ENCODE peak calls at places on chromosomes 11 and 22, in nine cellular contexts. N is GM23248, U is OCI-LY7, V is HCT116, H is PC-3, M is hepatocyte, S is neural progenitor cell, K is SK-N-SH, F is MM.1S. G is an unnamed sample.

GRCh38 chr22:20979243-20979809 is 2.8 kb upstream of the LZTR1 start:
- DNase-seq in N (peak), U (no peak), V (no peak), H (no peak), M (peak), S (peak), K (peak), F (no peak), G (peak)

GRCh38 chr11:59918987-59919589 is 19.1 kb upstream of the OOSP1 start:
- DNase-seq in N (peak), U (peak), V (peak), H (peak), M (peak), S (peak), K (peak), F (peak), G (peak)

GRCh38 chr22:21945453-21946261 is 7.0 kb downstream of the PPM1F start:
- DNase-seq in N (no peak), U (no peak), V (no peak), H (no peak), M (no peak), S (no peak), K (no peak), F (no peak), G (no peak)

GRCh38 chr11:48141475-48142100 is 75.0 kb upstream of the OR4B1 start:
- DNase-seq in N (peak), U (no peak), V (no peak), H (peak), M (no peak), S (no peak), K (no peak), F (no peak), G (no peak)

GRCh38 chr11:13258855-13259254 is 18.7 kb upstream of the BMAL1 start:
- DNase-seq in N (no peak), U (no peak), V (no peak), H (no peak), M (no peak), S (no peak), K (no peak), F (no peak), G (peak)

GRCh38 chr11:31799036-31799793 is 11.9 kb downstream of the PAX6 start:
- DNase-seq in N (no peak), U (no peak), V (no peak), H (no peak), M (no peak), S (peak), K (peak), F (peak), G (peak)

GRCh38 chr22:50105529-50106100 is 15.8 kb downstream of the MOV10L1 start:
- DNase-seq in N (no peak), U (peak), V (no peak), H (no peak), M (no peak), S (no peak), K (no peak), F (peak), G (no peak)

GRCh38 chr11:75547617-75548054 is 14.4 kb upstream of the SERPINH1 start:
- DNase-seq in N (peak), U (peak), V (no peak), H (peak), M (peak), S (peak), K (peak), F (peak), G (peak)

GRCh38 chr22:22721681-22722309 is 77.4 kb downstream of the GGTLC2 start:
- DNase-seq in N (peak), U (no peak), V (no peak), H (peak), M (peak), S (no peak), K (no peak), F (no peak), G (no peak)

GRCh38 chr11:121727942-121728341 is 275.2 kb upstream of the SORL1-AS1 start:
- DNase-seq in N (no peak), U (no peak), V (no peak), H (no peak), M (no peak), S (no peak), K (no peak), F (no peak), G (no peak)

GRCh38 chr22:32820131-32820882 is 18.8 kb downstream of the TIMP3 start:
- DNase-seq in N (peak), U (no peak), V (no peak), H (no peak), M (no peak), S (no peak), K (no peak), F (no peak), G (no peak)

GRCh38 chr11:117256573-117256972 is 24.1 kb downstream of the RNF214 start:
- DNase-seq in N (peak), U (no peak), V (no peak), H (peak), M (no peak), S (no peak), K (no peak), F (no peak), G (no peak)

GRCh38 chr11:1119282-1120146 is 38.2 kb upstream of the MUC5AC start:
- DNase-seq in N (no peak), U (no peak), V (no peak), H (no peak), M (no peak), S (no peak), K (peak), F (no peak), G (no peak)

GRCh38 chr11:1123970-1124369 is 33.8 kb upstream of the MUC5AC start:
- DNase-seq in N (no peak), U (no peak), V (no peak), H (no peak), M (no peak), S (no peak), K (no peak), F (no peak), G (no peak)

GRCh38 chr11:1120532-1121342 is 37.0 kb upstream of the MUC5AC start:
- DNase-seq in N (no peak), U (no peak), V (no peak), H (no peak), M (no peak), S (no peak), K (peak), F (no peak), G (no peak)

GRCh38 chr11:1121343-1122331 is 36.1 kb upstream of the MUC5AC start:
- DNase-seq in N (peak), U (no peak), V (no peak), H (peak), M (no peak), S (no peak), K (peak), F (no peak), G (no peak)

DNA sequence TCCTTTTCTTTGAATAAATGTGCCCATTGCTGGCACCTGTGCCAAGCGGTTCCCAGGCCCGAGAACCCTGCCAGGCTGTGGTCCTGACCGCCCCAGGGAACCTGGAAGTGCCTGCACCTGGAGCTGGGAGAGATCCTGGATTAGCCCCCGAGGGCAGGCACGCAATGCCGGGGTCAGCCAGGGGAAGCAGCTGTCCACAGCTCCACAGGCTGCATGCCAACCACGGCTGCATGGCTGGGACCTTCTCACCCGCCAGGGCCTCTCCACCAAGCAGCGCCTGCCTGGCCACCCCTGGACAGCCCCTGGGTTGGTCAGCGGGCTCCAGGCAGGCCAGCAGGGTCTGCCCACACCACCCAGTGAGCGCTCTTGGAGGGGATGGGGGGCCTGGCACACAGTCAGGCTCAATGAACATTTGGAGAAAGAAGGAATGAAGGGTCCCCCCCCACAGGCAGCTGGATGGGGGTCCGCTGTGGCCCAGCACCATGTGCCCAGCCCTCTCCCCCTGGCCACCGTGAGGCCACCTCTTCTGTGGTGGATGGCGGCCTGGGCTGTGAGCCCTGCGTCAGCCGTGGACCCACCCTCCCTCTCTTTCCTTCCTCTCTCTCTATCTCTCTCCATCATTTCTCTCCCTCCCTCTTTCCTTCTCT is 35.3 kb upstream of the MUC5AC start:
- DNase-seq in N (no peak), U (no peak), V (no peak), H (no peak), M (no peak), S (no peak), K (peak), F (no peak), G (no peak)
- TF ChIP-seq EZH2phosphoT487 in N (no peak), U (no peak), V (no peak), H (no peak), M (no peak), S (no peak), K (no peak), F (no peak), G (no peak)

DNA sequence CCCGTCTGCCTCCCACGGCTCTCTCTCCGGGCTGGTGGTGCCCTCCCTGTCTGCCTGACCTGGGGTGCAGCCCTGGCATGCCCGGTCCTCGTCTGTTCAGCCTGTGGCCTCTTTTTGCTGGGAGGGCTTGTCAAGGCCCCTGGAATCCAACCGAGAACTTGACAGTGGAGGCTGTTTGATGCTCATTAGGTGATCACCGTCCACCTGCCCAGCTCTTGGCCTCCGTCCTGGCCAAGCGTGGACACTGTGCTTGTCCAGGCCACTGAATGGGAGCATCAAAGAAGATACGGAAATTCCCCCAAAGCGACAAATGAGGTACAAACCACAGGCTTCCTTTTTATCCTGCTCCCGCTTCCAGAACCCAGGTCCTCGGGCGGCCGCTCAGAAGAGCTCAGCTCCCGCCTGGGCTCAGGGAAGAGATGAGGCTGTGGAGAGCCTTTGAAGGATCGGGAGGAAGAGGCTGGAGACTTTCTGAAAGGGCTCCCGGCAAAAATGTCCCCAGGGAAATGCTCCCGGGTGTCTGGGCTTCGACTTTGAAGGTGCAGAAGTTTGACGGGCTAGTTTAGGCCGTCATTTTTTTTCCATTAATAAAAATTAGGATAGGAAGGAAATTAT is 1273.9 kb downstream of the BRD1 start:
- DNase-seq in N (no peak), U (no peak), V (no peak), H (no peak), M (no peak), S (no peak), K (no peak), F (no peak), G (no peak)
- TF ChIP-seq EZH2phosphoT487 in N (no peak), U (no peak), V (no peak), H (no peak), M (no peak), S (no peak), K (no peak), F (no peak), G (no peak)

GRCh38 chr11:108586600-108586999 is 7.0 kb downstream of the EXPH5 start:
- DNase-seq in N (no peak), U (no peak), V (no peak), H (peak), M (no peak), S (no peak), K (no peak), F (no peak), G (no peak)
- TF ChIP-seq EZH2phosphoT487 in N (no peak), U (no peak), V (no peak), H (no peak), M (no peak), S (no peak), K (no peak), F (no peak), G (no peak)

GRCh38 chr11:44950625-44951472 is at the start of gene TP53I11:
- DNase-seq in N (peak), U (no peak), V (peak), H (peak), M (peak), S (peak), K (peak), F (peak), G (no peak)
- TF ChIP-seq EZH2phosphoT487 in N (no peak), U (no peak), V (no peak), H (no peak), M (no peak), S (no peak), K (no peak), F (no peak), G (no peak)

DNA sequence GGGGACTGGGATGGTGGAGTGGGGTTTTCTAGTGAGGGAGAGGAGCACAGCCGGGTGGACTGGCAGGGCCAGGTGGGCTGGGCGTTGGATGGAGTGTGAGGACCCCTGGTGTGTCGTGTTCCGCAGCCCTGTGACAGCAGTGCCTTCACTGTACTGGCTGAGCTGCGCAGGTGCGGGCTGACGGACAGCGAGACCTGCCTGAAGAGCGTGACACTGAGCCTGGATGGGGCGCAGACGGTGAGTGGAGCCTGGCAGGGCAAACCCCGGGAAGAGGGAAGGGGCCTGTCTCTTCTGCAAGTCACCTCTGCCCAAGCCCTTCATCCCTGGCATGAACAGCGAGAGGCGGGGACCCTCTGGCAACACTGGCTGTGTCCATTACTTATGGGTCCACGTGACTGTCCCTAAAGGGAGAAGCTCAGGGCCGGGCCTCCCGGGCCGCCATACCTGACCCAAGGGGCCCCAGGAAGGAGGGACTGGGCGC is 10.0 kb downstream of the MUC5AC start:
- DNase-seq in N (no peak), U (no peak), V (no peak), H (no peak), M (no peak), S (no peak), K (peak), F (no peak), G (no peak)
- TF ChIP-seq EZH2phosphoT487 in N (no peak), U (no peak), V (no peak), H (no peak), M (no peak), S (no peak), K (no peak), F (no peak), G (no peak)

DNA sequence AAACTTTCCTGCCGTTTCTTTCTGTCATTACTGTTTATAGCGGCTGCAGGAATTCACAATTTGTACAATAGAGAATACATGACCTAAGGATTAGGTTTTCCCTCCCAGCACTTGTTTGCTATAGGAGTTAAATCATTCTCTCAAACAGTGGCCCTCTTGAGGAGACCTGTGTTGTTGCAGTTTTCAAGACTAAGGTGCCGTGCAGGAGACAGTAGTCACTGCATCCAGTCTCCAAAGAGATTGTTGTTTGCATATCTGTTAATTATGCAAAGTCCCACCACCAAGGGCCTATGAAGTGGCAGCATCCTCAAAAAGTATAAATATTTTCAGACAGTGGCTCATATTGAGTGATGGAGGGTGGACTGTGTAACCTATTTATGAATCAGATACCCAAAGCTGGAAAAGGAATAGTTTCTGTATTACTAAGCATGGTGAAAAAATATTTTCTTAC is 2.3 kb downstream of the PRSS23 start:
- DNase-seq in N (peak), U (peak), V (peak), H (peak), M (peak), S (peak), K (peak), F (peak), G (peak)
- TF ChIP-seq EZH2phosphoT487 in N (no peak), U (no peak), V (no peak), H (no peak), M (no peak), S (no peak), K (no peak), F (no peak), G (no peak)

GRCh38 chr22:38936562-38936961 is 20.8 kb upstream of the APOBEC3A start:
- DNase-seq in N (no peak), U (no peak), V (no peak), H (no peak), M (no peak), S (no peak), K (no peak), F (no peak), G (no peak)

GRCh38 chr22:38937541-38937940 is 19.9 kb upstream of the APOBEC3A start:
- DNase-seq in N (no peak), U (no peak), V (no peak), H (no peak), M (no peak), S (no peak), K (no peak), F (no peak), G (no peak)

GRCh38 chr22:38938221-38938620 is 19.2 kb upstream of the APOBEC3A start:
- DNase-seq in N (no peak), U (no peak), V (no peak), H (no peak), M (no peak), S (no peak), K (no peak), F (no peak), G (no peak)

GRCh38 chr22:38935616-38936015 is 21.8 kb upstream of the APOBEC3A start:
- DNase-seq in N (no peak), U (no peak), V (no peak), H (no peak), M (no peak), S (no peak), K (no peak), F (no peak), G (no peak)

DNA sequence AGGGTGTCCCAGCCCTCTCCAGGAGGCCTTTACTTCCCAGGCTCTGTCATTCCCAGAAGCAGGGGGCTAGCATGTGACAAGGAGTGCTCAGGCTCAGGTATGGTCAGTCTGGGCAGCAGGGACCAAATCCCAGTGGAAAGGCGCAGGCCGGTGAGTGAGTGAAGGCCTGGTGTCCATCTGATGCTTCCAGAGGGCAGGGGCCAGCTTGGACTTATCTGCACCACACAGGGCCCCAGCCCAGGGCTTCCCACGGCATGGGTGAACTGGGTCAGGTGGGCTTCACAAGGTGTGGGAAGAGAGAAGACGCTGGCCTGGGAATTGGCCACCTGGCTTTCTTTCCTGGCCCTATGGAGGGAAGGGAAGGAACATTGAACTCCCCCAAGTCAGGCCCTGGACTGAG is 20.4 kb upstream of the APOBEC3A start:
- DNase-seq in N (no peak), U (no peak), V (no peak), H (no peak), M (no peak), S (no peak), K (no peak), F (no peak), G (no peak)
- TF ChIP-seq EZH2phosphoT487 in N (no peak), U (no peak), V (no peak), H (no peak), M (no peak), S (no peak), K (no peak), F (no peak), G (no peak)

GRCh38 chr22:42830161-42830560 is 26.9 kb downstream of the ARFGAP3 start:
- DNase-seq in N (no peak), U (no peak), V (no peak), H (no peak), M (no peak), S (no peak), K (no peak), F (no peak), G (no peak)

GRCh38 chr22:42834177-42834949 is 22.7 kb downstream of the ARFGAP3 start:
- DNase-seq in N (no peak), U (no peak), V (no peak), H (no peak), M (no peak), S (no peak), K (no peak), F (no peak), G (no peak)

GRCh38 chr22:42831712-42832111 is 25.4 kb downstream of the ARFGAP3 start:
- DNase-seq in N (no peak), U (no peak), V (no peak), H (no peak), M (no peak), S (no peak), K (no peak), F (no peak), G (no peak)

GRCh38 chr22:42836026-42836425 is 21.0 kb downstream of the ARFGAP3 start:
- DNase-seq in N (no peak), U (no peak), V (no peak), H (no peak), M (no peak), S (no peak), K (no peak), F (no peak), G (no peak)

DNA sequence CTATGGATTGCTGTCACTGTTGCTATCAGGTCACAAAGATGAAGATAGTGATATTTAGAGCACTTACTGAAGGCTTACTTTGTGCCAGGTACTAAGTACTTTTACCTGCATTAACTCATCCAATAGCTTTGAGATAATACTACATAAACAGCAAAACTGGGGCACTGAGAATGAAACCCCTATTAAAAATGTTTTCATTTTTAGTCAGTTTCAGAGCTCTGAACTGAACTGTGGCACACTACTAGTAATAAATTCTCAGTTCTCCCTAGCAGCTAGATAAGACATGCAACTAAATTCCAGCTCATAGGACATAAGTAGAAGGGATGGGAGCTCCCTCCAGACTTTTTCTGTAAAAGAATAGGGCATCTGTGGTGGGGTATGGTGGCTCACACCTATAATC is 24.0 kb downstream of the ARFGAP3 start:
- DNase-seq in N (no peak), U (no peak), V (no peak), H (no peak), M (no peak), S (no peak), K (no peak), F (no peak), G (no peak)
- TF ChIP-seq EZH2phosphoT487 in N (no peak), U (no peak), V (no peak), H (no peak), M (no peak), S (no peak), K (no peak), F (no peak), G (no peak)